ENCODE peak calls at places on chromosomes 12 and 14, in six cellular contexts. J is ACHN; E is activated CD4-positive, alpha-beta T cell treated with anti-CD3 and anti-CD28 coated beads for 1 hour; R is type B pancreatic cell; O is activated B cell treated with CpG ODN at 0.5 μM for 24 hours; Q is stimulated activated CD4-positive, alpha-beta T cell treated with anti-CD3 and anti-CD28 coated beads, Interleukin-1b, Interleukin-23, amount 100 ng/mL, for 1 hour. I is an unnamed sample.

GRCh38 chr12:124011435-124012124 is 38.6 kb downstream of the ZNF664 start:
- DNase-seq in J (no peak), E (no peak), R (no peak), O (no peak), Q (no peak), I (no peak)

GRCh38 chr14:61460853-61461611 is 139.7 kb downstream of the PRKCH start:
- DNase-seq in J (no peak), E (no peak), R (no peak), O (no peak), Q (no peak), I (no peak)

GRCh38 chr14:81710232-81710845 is 176.7 kb upstream of the SEL1L start:
- DNase-seq in J (peak), E (no peak), R (no peak), O (no peak), Q (no peak), I (peak)

GRCh38 chr14:62934439-62934838 is 110.8 kb downstream of the KCNH5 start:
- DNase-seq in J (no peak), E (no peak), R (no peak), O (no peak), Q (no peak), I (no peak)

GRCh38 chr14:79586401-79586800 is 624.9 kb downstream of the DIO2 start:
- DNase-seq in J (no peak), E (no peak), R (no peak), O (no peak), Q (no peak), I (no peak)

GRCh38 chr12:96516472-96517417 is 27.4 kb downstream of the CFAP54 start:
- DNase-seq in J (peak), E (peak), R (peak), O (peak), Q (peak), I (peak)

GRCh38 chr12:6272300-6273208 is 37.9 kb upstream of the PLEKHG6 start:
- DNase-seq in J (no peak), E (no peak), R (no peak), O (no peak), Q (no peak), I (no peak)

GRCh38 chr12:2246358-2246757 is 193.6 kb downstream of the CACNA1C start:
- DNase-seq in J (no peak), E (no peak), R (no peak), O (no peak), Q (no peak), I (no peak)

GRCh38 chr14:37594238-37594915 is 672 bp downstream of the FOXA1 start:
- DNase-seq in J (peak), E (no peak), R (no peak), O (no peak), Q (no peak), I (peak)

GRCh38 chr14:103731481-103731880 is 15.9 kb downstream of the ZFYVE21 start:
- DNase-seq in J (no peak), E (no peak), R (no peak), O (no peak), Q (no peak), I (no peak)

GRCh38 chr12:126891789-126892188 is 1375.2 kb upstream of the TMEM132C start:
- DNase-seq in J (no peak), E (no peak), R (no peak), O (no peak), Q (no peak), I (no peak)

I was measured in HTR-8/SVneo.